ENCODE peak calls at places on chromosomes 13 and 19, in nine cellular contexts. One of them, this sample, is unnamed.

GRCh38 chr19:6551607-6552450 is 21.0 kb downstream of the TNFSF9 start:
- DNase-seq in epithelial cell of prostate: no peak
- DNase-seq in head of caudate nucleus: no peak
- DNase-seq in heart right ventricle: peak
- DNase-seq in activated CD4-positive, alpha-beta T cell treated with anti-CD3 and anti-CD28 coated beads, Interleukin-2, amount 10 ng/mL, durations not matched to agents 7 days and 5 days: peak
- DNase-seq in T-helper 9 cell: peak
- DNase-seq in globus pallidus: no peak
- DNase-seq in non-pigmented ciliary epithelial cell: no peak
- DNase-seq in choroid plexus epithelial cell: no peak
- DNase-seq in this sample: no peak

GRCh38 chr19:34578173-34578572 is 96.6 kb downstream of the WTIP start:
- DNase-seq in epithelial cell of prostate: no peak
- DNase-seq in head of caudate nucleus: no peak
- DNase-seq in heart right ventricle: no peak
- DNase-seq in activated CD4-positive, alpha-beta T cell treated with anti-CD3 and anti-CD28 coated beads, Interleukin-2, amount 10 ng/mL, durations not matched to agents 7 days and 5 days: no peak
- DNase-seq in T-helper 9 cell: no peak
- DNase-seq in globus pallidus: no peak
- DNase-seq in non-pigmented ciliary epithelial cell: no peak
- DNase-seq in choroid plexus epithelial cell: no peak
- DNase-seq in this sample: no peak

GRCh38 chr13:21583496-21583895 is 20.5 kb downstream of the MICU2 start:
- DNase-seq in epithelial cell of prostate: no peak
- DNase-seq in head of caudate nucleus: no peak
- DNase-seq in heart right ventricle: no peak
- DNase-seq in activated CD4-positive, alpha-beta T cell treated with anti-CD3 and anti-CD28 coated beads, Interleukin-2, amount 10 ng/mL, durations not matched to agents 7 days and 5 days: no peak
- DNase-seq in T-helper 9 cell: no peak
- DNase-seq in globus pallidus: no peak
- DNase-seq in non-pigmented ciliary epithelial cell: peak
- DNase-seq in choroid plexus epithelial cell: peak
- DNase-seq in this sample: peak

GRCh38 chr13:27696731-27697130 is 75.0 kb downstream of the POLR1D start:
- DNase-seq in epithelial cell of prostate: no peak
- DNase-seq in head of caudate nucleus: no peak
- DNase-seq in heart right ventricle: no peak
- DNase-seq in activated CD4-positive, alpha-beta T cell treated with anti-CD3 and anti-CD28 coated beads, Interleukin-2, amount 10 ng/mL, durations not matched to agents 7 days and 5 days: no peak
- DNase-seq in T-helper 9 cell: no peak
- DNase-seq in globus pallidus: no peak
- DNase-seq in non-pigmented ciliary epithelial cell: no peak
- DNase-seq in choroid plexus epithelial cell: no peak
- DNase-seq in this sample: no peak

GRCh38 chr19:23762884-23763711 is 4.4 kb upstream of the ZNF681 start:
- DNase-seq in epithelial cell of prostate: no peak
- DNase-seq in head of caudate nucleus: peak
- DNase-seq in heart right ventricle: peak
- DNase-seq in activated CD4-positive, alpha-beta T cell treated with anti-CD3 and anti-CD28 coated beads, Interleukin-2, amount 10 ng/mL, durations not matched to agents 7 days and 5 days: peak
- DNase-seq in T-helper 9 cell: peak
- DNase-seq in globus pallidus: peak
- DNase-seq in non-pigmented ciliary epithelial cell: no peak
- DNase-seq in choroid plexus epithelial cell: peak
- DNase-seq in this sample: no peak

GRCh38 chr19:918481-919156 is 1.5 kb downstream of the KISS1R start:
- DNase-seq in epithelial cell of prostate: no peak
- DNase-seq in head of caudate nucleus: no peak
- DNase-seq in heart right ventricle: no peak
- DNase-seq in activated CD4-positive, alpha-beta T cell treated with anti-CD3 and anti-CD28 coated beads, Interleukin-2, amount 10 ng/mL, durations not matched to agents 7 days and 5 days: peak
- DNase-seq in T-helper 9 cell: no peak
- DNase-seq in globus pallidus: no peak
- DNase-seq in non-pigmented ciliary epithelial cell: no peak
- DNase-seq in choroid plexus epithelial cell: no peak
- DNase-seq in this sample: no peak

GRCh38 chr13:60178327-60178726 is 14.6 kb upstream of the DIAPH3 start:
- DNase-seq in epithelial cell of prostate: no peak
- DNase-seq in head of caudate nucleus: no peak
- DNase-seq in heart right ventricle: no peak
- DNase-seq in activated CD4-positive, alpha-beta T cell treated with anti-CD3 and anti-CD28 coated beads, Interleukin-2, amount 10 ng/mL, durations not matched to agents 7 days and 5 days: no peak
- DNase-seq in T-helper 9 cell: no peak
- DNase-seq in globus pallidus: no peak
- DNase-seq in non-pigmented ciliary epithelial cell: no peak
- DNase-seq in choroid plexus epithelial cell: no peak
- DNase-seq in this sample: no peak

GRCh38 chr19:58020985-58021384 is 12.8 kb upstream of the ZSCAN1 start:
- DNase-seq in epithelial cell of prostate: no peak
- DNase-seq in head of caudate nucleus: no peak
- DNase-seq in heart right ventricle: no peak
- DNase-seq in activated CD4-positive, alpha-beta T cell treated with anti-CD3 and anti-CD28 coated beads, Interleukin-2, amount 10 ng/mL, durations not matched to agents 7 days and 5 days: no peak
- DNase-seq in T-helper 9 cell: no peak
- DNase-seq in globus pallidus: no peak
- DNase-seq in non-pigmented ciliary epithelial cell: no peak
- DNase-seq in choroid plexus epithelial cell: no peak
- DNase-seq in this sample: no peak

GRCh38 chr13:27038323-27038722 is 133.3 kb downstream of the USP12 start:
- DNase-seq in epithelial cell of prostate: no peak
- DNase-seq in head of caudate nucleus: no peak
- DNase-seq in heart right ventricle: no peak
- DNase-seq in activated CD4-positive, alpha-beta T cell treated with anti-CD3 and anti-CD28 coated beads, Interleukin-2, amount 10 ng/mL, durations not matched to agents 7 days and 5 days: no peak
- DNase-seq in T-helper 9 cell: no peak
- DNase-seq in globus pallidus: no peak
- DNase-seq in non-pigmented ciliary epithelial cell: peak
- DNase-seq in choroid plexus epithelial cell: peak
- DNase-seq in this sample: peak

GRCh38 chr13:28585557-28585956 is 73.4 kb upstream of the POMP start:
- DNase-seq in epithelial cell of prostate: no peak
- DNase-seq in head of caudate nucleus: no peak
- DNase-seq in heart right ventricle: no peak
- DNase-seq in activated CD4-positive, alpha-beta T cell treated with anti-CD3 and anti-CD28 coated beads, Interleukin-2, amount 10 ng/mL, durations not matched to agents 7 days and 5 days: no peak
- DNase-seq in T-helper 9 cell: no peak
- DNase-seq in globus pallidus: no peak
- DNase-seq in non-pigmented ciliary epithelial cell: no peak
- DNase-seq in choroid plexus epithelial cell: peak
- DNase-seq in this sample: no peak

GRCh38 chr13:22256111-22256639 is 585.3 kb downstream of the FGF9 start:
- DNase-seq in epithelial cell of prostate: no peak
- DNase-seq in head of caudate nucleus: no peak
- DNase-seq in heart right ventricle: no peak
- DNase-seq in activated CD4-positive, alpha-beta T cell treated with anti-CD3 and anti-CD28 coated beads, Interleukin-2, amount 10 ng/mL, durations not matched to agents 7 days and 5 days: no peak
- DNase-seq in T-helper 9 cell: no peak
- DNase-seq in globus pallidus: no peak
- DNase-seq in non-pigmented ciliary epithelial cell: no peak
- DNase-seq in choroid plexus epithelial cell: no peak
- DNase-seq in this sample: no peak

GRCh38 chr13:50322006-50322405 is 306.8 kb downstream of the KCNRG start:
- DNase-seq in epithelial cell of prostate: no peak
- DNase-seq in head of caudate nucleus: no peak
- DNase-seq in heart right ventricle: no peak
- DNase-seq in activated CD4-positive, alpha-beta T cell treated with anti-CD3 and anti-CD28 coated beads, Interleukin-2, amount 10 ng/mL, durations not matched to agents 7 days and 5 days: no peak
- DNase-seq in T-helper 9 cell: no peak
- DNase-seq in globus pallidus: no peak
- DNase-seq in non-pigmented ciliary epithelial cell: no peak
- DNase-seq in choroid plexus epithelial cell: no peak
- DNase-seq in this sample: no peak

GRCh38 chr13:32381539-32381938 is 46.4 kb downstream of the N4BP2L1 start:
- DNase-seq in epithelial cell of prostate: no peak
- DNase-seq in head of caudate nucleus: no peak
- DNase-seq in heart right ventricle: no peak
- DNase-seq in activated CD4-positive, alpha-beta T cell treated with anti-CD3 and anti-CD28 coated beads, Interleukin-2, amount 10 ng/mL, durations not matched to agents 7 days and 5 days: peak
- DNase-seq in T-helper 9 cell: no peak
- DNase-seq in globus pallidus: peak
- DNase-seq in non-pigmented ciliary epithelial cell: no peak
- DNase-seq in choroid plexus epithelial cell: peak
- DNase-seq in this sample: no peak

GRCh38 chr19:15562861-15563260 is 52.2 kb upstream of the CYP4F8 start:
- DNase-seq in epithelial cell of prostate: no peak
- DNase-seq in head of caudate nucleus: no peak
- DNase-seq in heart right ventricle: no peak
- DNase-seq in activated CD4-positive, alpha-beta T cell treated with anti-CD3 and anti-CD28 coated beads, Interleukin-2, amount 10 ng/mL, durations not matched to agents 7 days and 5 days: no peak
- DNase-seq in T-helper 9 cell: no peak
- DNase-seq in globus pallidus: no peak
- DNase-seq in non-pigmented ciliary epithelial cell: no peak
- DNase-seq in choroid plexus epithelial cell: no peak
- DNase-seq in this sample: no peak

GRCh38 chr19:14528419-14529253 is 758 bp upstream of the TECR start:
- DNase-seq in epithelial cell of prostate: no peak
- DNase-seq in head of caudate nucleus: no peak
- DNase-seq in heart right ventricle: peak
- DNase-seq in activated CD4-positive, alpha-beta T cell treated with anti-CD3 and anti-CD28 coated beads, Interleukin-2, amount 10 ng/mL, durations not matched to agents 7 days and 5 days: no peak
- DNase-seq in T-helper 9 cell: no peak
- DNase-seq in globus pallidus: no peak
- DNase-seq in non-pigmented ciliary epithelial cell: no peak
- DNase-seq in choroid plexus epithelial cell: peak
- DNase-seq in this sample: no peak

GRCh38 chr13:39505151-39505550 is 97.8 kb downstream of the LHFPL6 start:
- DNase-seq in epithelial cell of prostate: no peak
- DNase-seq in head of caudate nucleus: no peak
- DNase-seq in heart right ventricle: no peak
- DNase-seq in activated CD4-positive, alpha-beta T cell treated with anti-CD3 and anti-CD28 coated beads, Interleukin-2, amount 10 ng/mL, durations not matched to agents 7 days and 5 days: no peak
- DNase-seq in T-helper 9 cell: no peak
- DNase-seq in globus pallidus: no peak
- DNase-seq in non-pigmented ciliary epithelial cell: no peak
- DNase-seq in choroid plexus epithelial cell: no peak
- DNase-seq in this sample: no peak

GRCh38 chr13:36341718-36342117 is 4.5 kb downstream of the SPART start:
- DNase-seq in epithelial cell of prostate: no peak
- DNase-seq in head of caudate nucleus: no peak
- DNase-seq in heart right ventricle: no peak
- DNase-seq in activated CD4-positive, alpha-beta T cell treated with anti-CD3 and anti-CD28 coated beads, Interleukin-2, amount 10 ng/mL, durations not matched to agents 7 days and 5 days: no peak
- DNase-seq in T-helper 9 cell: no peak
- DNase-seq in globus pallidus: no peak
- DNase-seq in non-pigmented ciliary epithelial cell: no peak
- DNase-seq in choroid plexus epithelial cell: peak
- DNase-seq in this sample: no peak

This sample was measured in AG04449.